ENCODE peak calls at places on chromosomes 11 and 22, in eight cellular contexts. E, F, S, A, Q, C, O and B are unnamed samples. For H3K27me3, the result is how much of the 10 kb centered on the place peaks cover.

GRCh38 chr11:113623114-113623513 is 83.0 kb downstream of the TMPRSS5 start:
- DNase-seq in E (no peak), F (no peak), S (peak), A (peak), Q (no peak), C (peak), O (no peak), B (no peak)

GRCh38 chr11:117803896-117804295 is 6.9 kb upstream of the DSCAML1 start:
- DNase-seq in E (no peak), F (no peak), S (no peak), A (no peak), Q (no peak), C (no peak), O (no peak), B (no peak)

GRCh38 chr11:112858289-112859023 is 102.8 kb upstream of the NCAM1 start:
- DNase-seq in E (no peak), F (no peak), S (no peak), A (no peak), Q (no peak), C (no peak), O (no peak), B (no peak)

GRCh38 chr11:117202386-117203068 is 3.4 kb downstream of the TAGLN start:
- DNase-seq in E (no peak), F (no peak), S (no peak), A (peak), Q (no peak), C (no peak), O (no peak), B (no peak)

GRCh38 chr22:27842236-27842993 is 40.9 kb upstream of the MN1 start:
- DNase-seq in E (no peak), F (no peak), S (no peak), A (no peak), Q (no peak), C (no peak), O (no peak), B (no peak)

GRCh38 chr11:96614846-96615245 is 225.0 kb downstream of the JRKL start:
- DNase-seq in E (no peak), F (no peak), S (no peak), A (no peak), Q (no peak), C (no peak), O (no peak), B (no peak)

GRCh38 chr11:73295259-73295995 is 12.6 kb upstream of the ARHGEF17 start:
- DNase-seq in E (no peak), F (peak), S (peak), A (peak), Q (peak), C (peak), O (peak), B (peak)

GRCh38 chr11:47233989-47234668 is 14.5 kb downstream of the ACP2 start:
- DNase-seq in E (no peak), F (no peak), S (peak), A (peak), Q (no peak), C (peak), O (peak), B (no peak)

GRCh38 chr11:15944460-15944859 is 411.9 kb downstream of the SOX6 start:
- DNase-seq in E (no peak), F (no peak), S (no peak), A (no peak), Q (no peak), C (peak), O (no peak), B (no peak)

GRCh38 chr22:26286091-26286780 is 117.0 kb downstream of the SEZ6L start:
- DNase-seq in E (no peak), F (no peak), S (no peak), A (peak), Q (no peak), C (no peak), O (no peak), B (no peak)
- H3K27me3 ChIP-seq in E (under half), F (under half), S (under half), A (under half), Q (under half), C (under half), O (under half), B (under half)

GRCh38 chr22:41485033-41485432 is 16.1 kb downstream of the ACO2 start:
- DNase-seq in E (no peak), F (no peak), S (no peak), A (no peak), Q (no peak), C (no peak), O (no peak), B (no peak)

GRCh38 chr22:41487037-41487963 is 18.4 kb downstream of the ACO2 start:
- DNase-seq in E (peak), F (no peak), S (no peak), A (no peak), Q (no peak), C (peak), O (no peak), B (no peak)

GRCh38 chr22:41488076-41488475 is 19.2 kb downstream of the ACO2 start:
- DNase-seq in E (no peak), F (no peak), S (no peak), A (no peak), Q (no peak), C (no peak), O (no peak), B (no peak)

GRCh38 chr22:41491379-41492100 is 22.6 kb downstream of the ACO2 start:
- DNase-seq in E (no peak), F (no peak), S (peak), A (no peak), Q (no peak), C (peak), O (no peak), B (no peak)

GRCh38 chr22:41488596-41489385 is 19.9 kb downstream of the ACO2 start:
- DNase-seq in E (no peak), F (no peak), S (no peak), A (no peak), Q (no peak), C (no peak), O (no peak), B (no peak)
- H3K27me3 ChIP-seq in E (under half), F (under half), S (under half), A (under half), Q (under half), C (under half), O (under half), B (under half)

DNA sequence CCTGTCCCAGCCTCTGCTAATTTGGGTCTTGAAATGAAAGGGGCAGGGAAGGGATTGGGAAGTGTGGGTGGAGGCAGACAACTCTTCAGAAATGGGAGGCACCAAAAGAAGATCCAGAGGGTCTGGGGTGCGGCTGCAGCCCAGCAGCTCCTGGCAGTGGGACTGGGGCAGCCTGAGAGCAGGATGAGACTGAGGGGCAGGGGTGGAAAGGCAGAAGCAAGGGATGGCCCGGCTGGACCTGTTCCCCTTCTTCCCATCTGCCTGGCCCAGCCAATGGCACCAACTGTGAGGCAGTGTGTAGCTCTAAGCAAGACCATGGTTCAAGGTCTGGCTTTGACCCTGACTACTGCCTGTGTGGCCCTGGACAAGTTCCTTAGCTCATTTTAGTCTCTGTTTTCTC is 160.4 kb downstream of the ENTHD1 start:
- DNase-seq in E (no peak), F (no peak), S (no peak), A (no peak), Q (no peak), C (no peak), O (no peak), B (no peak)
- H3K27me3 ChIP-seq in E (under half), F (under half), S (under half), A (under half), Q (under half), C (under half), O (under half), B (under half)

DNA sequence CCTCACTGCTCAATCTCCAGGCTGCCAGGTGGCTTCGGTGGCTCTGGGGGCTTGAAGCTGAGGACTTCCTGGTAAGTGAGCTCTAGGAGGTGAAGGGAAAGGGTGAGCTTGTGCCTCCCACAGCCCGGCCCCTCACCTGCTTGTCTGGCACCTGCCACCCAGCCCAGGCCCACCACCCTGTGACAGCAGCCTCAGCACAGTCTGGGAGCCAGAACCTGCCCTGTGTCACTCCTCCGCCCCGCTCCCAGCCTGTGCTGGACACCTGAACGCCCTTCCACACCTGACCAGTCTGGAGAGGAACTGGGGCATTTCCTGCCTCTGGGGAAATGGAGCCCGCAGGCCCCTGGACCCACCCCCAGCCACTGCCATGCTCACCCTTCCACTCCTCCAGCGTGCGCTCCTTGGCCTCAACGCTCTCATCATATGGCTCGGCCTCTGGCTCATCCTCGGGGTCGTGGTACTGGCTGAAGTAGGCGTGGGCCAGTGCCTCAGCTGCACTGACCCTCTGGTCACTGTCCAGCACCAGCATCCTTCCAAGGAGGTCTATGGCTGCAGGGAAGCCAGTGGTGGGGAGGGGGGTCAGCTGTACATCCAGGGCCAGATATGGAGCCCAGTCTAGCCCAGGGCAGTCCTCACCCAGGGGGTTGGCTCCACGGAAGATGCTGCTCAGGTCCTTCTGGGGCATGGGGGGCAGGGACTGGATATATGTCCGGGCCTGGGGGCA is 3.6 kb upstream of the MAPK12 start:
- DNase-seq in E (no peak), F (no peak), S (no peak), A (no peak), Q (no peak), C (no peak), O (no peak), B (no peak)
- H3K27me3 ChIP-seq in E (under half), F (under half), S (under half), A (under half), Q (under half), C (under half), O (under half), B (under half)

GRCh38 chr11:8262552-8263108 is 1.0 kb downstream of the LMO1 start:
- DNase-seq in E (peak), F (peak), S (peak), A (peak), Q (peak), C (peak), O (no peak), B (no peak)

GRCh38 chr11:8263769-8264410 is at the start of gene LMO1:
- DNase-seq in E (peak), F (peak), S (peak), A (peak), Q (peak), C (peak), O (peak), B (peak)

GRCh38 chr11:8261316-8261715 is 2.4 kb downstream of the LMO1 start:
- DNase-seq in E (no peak), F (no peak), S (no peak), A (no peak), Q (peak), C (no peak), O (no peak), B (no peak)

GRCh38 chr11:8261921-8262551 is 1.6 kb downstream of the LMO1 start:
- DNase-seq in E (no peak), F (no peak), S (no peak), A (no peak), Q (peak), C (no peak), O (no peak), B (no peak)

DNA sequence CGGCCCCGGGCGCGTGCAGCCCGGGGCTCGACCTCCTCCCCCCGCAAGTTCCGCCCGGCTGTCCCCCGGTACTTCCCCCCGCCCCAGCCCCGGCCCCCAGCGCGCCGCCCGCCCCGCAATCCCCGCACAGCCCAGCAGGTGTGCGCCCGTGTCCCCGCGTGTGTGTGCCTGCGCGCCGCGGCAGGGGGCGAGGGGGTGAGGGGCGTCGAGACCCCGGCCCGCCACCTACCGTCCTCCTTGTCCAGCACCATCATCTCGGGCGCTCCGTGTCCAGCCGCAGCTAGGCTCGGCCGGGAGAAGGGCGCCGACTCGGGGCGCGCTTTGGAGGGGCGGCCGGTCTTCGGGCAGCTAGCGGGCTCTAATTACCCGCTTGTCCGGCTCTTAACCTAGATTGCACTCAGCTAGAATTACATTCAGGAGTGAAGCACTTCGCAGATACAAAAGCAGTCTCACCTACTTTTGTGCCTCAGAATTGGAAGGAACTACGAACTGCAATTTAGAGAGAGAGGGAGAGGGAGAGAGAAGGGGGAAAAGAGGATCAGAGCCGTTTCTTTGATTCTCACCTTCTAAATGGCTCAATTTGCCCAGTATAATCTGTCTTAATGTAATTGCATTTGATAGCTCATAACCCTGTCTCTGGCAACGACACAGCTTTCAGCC is 439 bp downstream of the LMO1 start:
- DNase-seq in E (no peak), F (no peak), S (no peak), A (peak), Q (peak), C (no peak), O (no peak), B (no peak)
- H3K27me3 ChIP-seq in E (half or more), F (under half), S (half or more), A (half or more), Q (under half), C (half or more), O (under half), B (under half)

GRCh38 chr11:20277014-20277413 is 86.5 kb upstream of the HTATIP2 start:
- DNase-seq in E (no peak), F (no peak), S (no peak), A (no peak), Q (no peak), C (no peak), O (no peak), B (no peak)
- H3K27me3 ChIP-seq in E (under half), F (under half), S (under half), A (under half), Q (under half), C (under half), O (under half), B (under half)